ENCODE peak calls at places on chromosome 3, in nine cellular contexts. O is HCT116, W is uterus, D is neural progenitor cell, U is MM.1S, M is Panc1, I is testis, P is pancreas, L is A549. V is an unnamed sample.

GRCh38 chr3:78823859-78824258 is 943.9 kb downstream of the ROBO1 start:
- DNase-seq in O (no peak), W (no peak), D (no peak), U (no peak), M (no peak), I (no peak), P (no peak), L (no peak), V (no peak)

GRCh38 chr3:141920701-141921100 is 44.3 kb downstream of the ATP1B3 start:
- DNase-seq in O (no peak), W (no peak), D (no peak), U (no peak), M (no peak), I (no peak), P (no peak), L (no peak), V (peak; percentile 18)

GRCh38 chr3:82824491-82824890 is 1063.0 kb upstream of the GBE1 start:
- DNase-seq in O (no peak), W (no peak), D (no peak), U (no peak), M (no peak), I (no peak), P (no peak), L (no peak), V (no peak)

GRCh38 chr3:15427981-15428380 is 583 bp downstream of the EAF1 start:
- DNase-seq in O (no peak), W (no peak), D (peak; percentile 6), U (no peak), M (no peak), I (no peak), P (peak; percentile 30), L (no peak), V (no peak)

GRCh38 chr3:10116138-10116460 is 624 bp downstream of the BRK1 start:
- DNase-seq in O (no peak), W (no peak), D (no peak), U (peak; percentile 9), M (no peak), I (no peak), P (no peak), L (peak; percentile 12), V (no peak)

GRCh38 chr3:128572644-128573105 is 77.9 kb downstream of the RPN1 start:
- DNase-seq in O (peak; percentile 33), W (no peak), D (peak; percentile 53), U (peak; percentile 11), M (no peak), I (no peak), P (no peak), L (peak; percentile 79), V (peak; percentile 33)

GRCh38 chr3:73379465-73379864 is 245.3 kb downstream of the PDZRN3 start:
- DNase-seq in O (no peak), W (no peak), D (no peak), U (no peak), M (no peak), I (no peak), P (no peak), L (no peak), V (no peak)

GRCh38 chr3:115239717-115240116 is 92.6 kb upstream of the ZBTB20 start:
- DNase-seq in O (peak; percentile 90), W (peak; percentile 62), D (no peak), U (no peak), M (peak; percentile 59), I (peak; percentile 15), P (no peak), L (peak; percentile 83), V (peak; percentile 21)

GRCh38 chr3:170584585-170585007 is 1.3 kb downstream of the SLC7A14 start:
- DNase-seq in O (no peak), W (peak; percentile 42), D (peak; percentile 94), U (peak; percentile 69), M (no peak), I (peak; percentile 84), P (peak; percentile 72), L (peak; percentile 20), V (peak; percentile 11)
- H3K4me3 ChIP-seq in O (no peak overlapping the region), W (no peak overlapping the region), D (peak overlapping the region; percentile 60), U (no peak overlapping the region), M (no peak overlapping the region), I (no peak overlapping the region), P (no peak overlapping the region), L (no peak overlapping the region), V (peak overlapping the region; percentile 75)

GRCh38 chr3:13902648-13903238 is 22.9 kb upstream of the WNT7A start:
- DNase-seq in O (no peak), W (no peak), D (no peak), U (no peak), M (no peak), I (no peak), P (no peak), L (no peak), V (no peak)
- H3K9me3 ChIP-seq in O (peaks cover 15% of the 10 kb centered on the region), W (no peaks in the 10 kb centered on the region), D (peaks cover 23% of the 10 kb centered on the region), U (no peaks in the 10 kb centered on the region), M (peaks cover 20% of the 10 kb centered on the region), I (no peaks in the 10 kb centered on the region), P (no peaks in the 10 kb centered on the region), L (peaks cover 73% of the 10 kb centered on the region), V (peaks cover 46% of the 10 kb centered on the region)

GRCh38 chr3:24290596-24290995 is 204.1 kb downstream of the THRB start:
- DNase-seq in O (no peak), W (no peak), D (no peak), U (no peak), M (no peak), I (no peak), P (no peak), L (no peak), V (no peak)

GRCh38 chr3:24294150-24294549 is 200.5 kb downstream of the THRB start:
- DNase-seq in O (no peak), W (no peak), D (no peak), U (no peak), M (no peak), I (no peak), P (no peak), L (no peak), V (no peak)

GRCh38 chr3:24287728-24288450 is 206.8 kb downstream of the THRB start:
- DNase-seq in O (no peak), W (peak; percentile 29), D (no peak), U (no peak), M (no peak), I (no peak), P (no peak), L (no peak), V (no peak)

GRCh38 chr3:24286405-24286804 is 208.2 kb downstream of the THRB start:
- DNase-seq in O (no peak), W (no peak), D (no peak), U (no peak), M (no peak), I (no peak), P (no peak), L (no peak), V (no peak)

DNA sequence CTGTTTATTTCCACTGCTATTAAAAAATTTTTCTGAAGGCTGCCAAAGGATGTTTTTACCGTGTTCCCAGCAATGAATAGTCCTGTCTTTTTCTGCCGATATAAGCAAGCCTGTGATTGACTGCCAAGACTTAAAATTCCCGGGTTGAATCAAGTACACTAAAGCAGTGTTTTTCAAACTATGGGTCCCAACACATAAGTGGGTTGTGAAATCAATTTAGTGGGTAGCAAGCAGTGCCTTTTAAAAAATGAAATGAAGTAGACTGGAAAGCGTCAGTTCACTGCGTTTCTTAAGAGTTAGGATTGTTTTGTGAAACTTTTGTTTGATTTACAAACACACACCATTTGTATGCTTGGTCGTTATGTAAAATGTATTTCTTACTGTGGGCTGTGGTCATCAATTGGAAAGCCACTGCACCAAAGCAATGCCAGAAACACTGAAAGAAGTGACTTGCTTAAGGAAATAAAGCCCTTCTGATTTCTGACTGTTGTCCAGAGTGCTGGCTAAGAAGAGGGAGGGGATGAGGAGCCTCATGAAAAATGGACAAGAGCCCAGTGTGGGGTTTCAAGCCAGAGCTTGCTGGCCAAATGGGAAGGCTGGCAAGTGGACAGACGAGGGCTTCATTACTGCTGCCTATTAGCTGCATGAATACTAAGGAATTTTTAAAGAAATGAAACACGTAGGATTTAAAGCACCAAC is 206.0 kb downstream of the THRB start:
- DNase-seq in O (no peak), W (peak; percentile 37), D (no peak), U (no peak), M (no peak), I (no peak), P (no peak), L (no peak), V (no peak)
- H3K27ac ChIP-seq in O (no peak overlapping the region), W (peak overlapping the region; percentile 57), D (no peak overlapping the region), U (no peak overlapping the region), M (no peak overlapping the region), I (no peak overlapping the region), P (no peak overlapping the region), L (no peak overlapping the region), V (no peak overlapping the region)

GRCh38 chr3:62416109-62416508 is 42.8 kb upstream of the FEZF2 start:
- DNase-seq in O (no peak), W (no peak), D (peak; percentile 61), U (no peak), M (no peak), I (no peak), P (no peak), L (no peak), V (no peak)

GRCh38 chr3:62415312-62415791 is 42.0 kb upstream of the FEZF2 start:
- DNase-seq in O (no peak), W (no peak), D (peak; percentile 98), U (no peak), M (no peak), I (no peak), P (no peak), L (no peak), V (peak; percentile 59)

DNA sequence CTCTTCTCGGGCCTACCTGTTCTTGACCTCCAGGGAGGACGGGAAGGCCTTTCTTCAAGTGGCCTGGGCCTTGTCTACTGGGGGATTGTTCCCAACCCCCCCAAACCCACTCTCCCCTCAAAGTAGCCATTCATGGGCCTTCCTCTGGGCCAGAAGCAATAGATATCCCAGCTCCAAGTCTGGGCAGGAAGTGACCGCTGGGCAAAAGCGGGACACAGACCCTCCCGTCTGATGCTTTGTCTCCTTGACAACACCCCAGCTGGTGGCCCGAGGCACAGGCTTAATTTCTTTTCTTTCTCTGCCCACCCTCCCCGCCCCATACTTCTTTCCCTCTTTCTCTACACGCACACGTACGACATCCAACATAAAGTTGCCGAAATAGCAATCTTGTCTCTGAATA is 41.4 kb upstream of the FEZF2 start:
- DNase-seq in O (no peak), W (no peak), D (peak; percentile 86), U (no peak), M (no peak), I (no peak), P (no peak), L (no peak), V (no peak)
- H3K4me3 ChIP-seq in O (no peak overlapping the region), W (no peak overlapping the region), D (peak overlapping the region; percentile 29), U (no peak overlapping the region), M (no peak overlapping the region), I (no peak overlapping the region), P (no peak overlapping the region), L (no peak overlapping the region), V (no peak overlapping the region)

GRCh38 chr3:5543047-5543446 is 355.5 kb downstream of the EDEM1 start:
- DNase-seq in O (no peak), W (no peak), D (no peak), U (no peak), M (no peak), I (no peak), P (no peak), L (no peak), V (no peak)
- H3K9me3 ChIP-seq in O (no peaks in the 10 kb centered on the region), W (no peaks in the 10 kb centered on the region), D (peaks cover 33% of the 10 kb centered on the region), U (no peaks in the 10 kb centered on the region), M (no peaks in the 10 kb centered on the region), I (no peaks in the 10 kb centered on the region), P (no peaks in the 10 kb centered on the region), L (peaks cover 5% of the 10 kb centered on the region), V (no peaks in the 10 kb centered on the region)

DNA sequence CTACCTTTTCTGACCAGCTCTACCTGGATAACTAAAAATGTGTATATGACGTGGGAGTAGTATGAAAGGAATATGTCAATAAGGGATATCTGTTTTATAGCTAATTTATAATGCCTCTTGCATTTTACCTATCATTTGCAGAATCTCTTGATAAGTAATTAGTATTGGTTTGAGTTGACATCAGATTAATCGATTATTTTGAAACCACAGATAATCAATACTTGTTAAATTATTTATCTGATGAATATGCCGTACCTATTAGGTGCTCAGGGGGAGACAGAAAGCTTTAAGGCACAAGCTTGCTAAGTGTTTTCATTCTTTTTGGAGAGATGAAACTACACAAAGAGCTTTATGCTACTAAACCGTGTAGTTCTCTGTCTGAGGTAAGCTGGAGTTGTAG is 24.3 kb downstream of the NR1D2 start:
- DNase-seq in O (no peak), W (no peak), D (no peak), U (no peak), M (no peak), I (no peak), P (no peak), L (no peak), V (no peak)
- H3K27ac ChIP-seq in O (no peak overlapping the region), W (no peak overlapping the region), D (no peak overlapping the region), U (no peak overlapping the region), M (no peak overlapping the region), I (no peak overlapping the region), P (no peak overlapping the region), L (peak overlapping the region; percentile 7), V (no peak overlapping the region)

V was measured in WERI-Rb-1.